ENCODE peak calls at places on chromosomes 7 and 10, in ten cellular contexts. M is IMR-90, U is AG09319, L is heart left ventricle, G is GM12865, S is Calu3, T is lower lobe of right lung, Y is fibroblast of the aortic adventitia, K is lower leg skin, Q is esophagus muscularis mucosa. H is an unnamed sample.

GRCh38 chr7:100832281-100832633 is 4.9 kb upstream of the EPHB4 start:
- DNase-seq in K (no peak), S (no peak), Q (no peak), Y (no peak), T (no peak), U (no peak), M (no peak), G (no peak), L (no peak), H (no peak)

GRCh38 chr10:75358835-75359421 is 42.6 kb downstream of the ZNF503 start:
- DNase-seq in U (peak; percentile 18), K (no peak), G (no peak), M (peak; percentile 82), L (no peak), Q (no peak), S (peak; percentile 59), Y (peak; percentile 86), T (no peak), H (no peak)

GRCh38 chr7:2934984-2935740 is 91.1 kb upstream of the GNA12 start:
- DNase-seq in M (no peak), T (peak; percentile 29), U (no peak), S (no peak), L (no peak), Q (no peak), K (peak; percentile 62), G (no peak), Y (no peak), H (no peak)

GRCh38 chr7:91005024-91005423 is 259.2 kb upstream of the FZD1 start:
- DNase-seq in T (no peak), L (no peak), U (no peak), M (no peak), K (no peak), Q (no peak), Y (no peak), G (no peak), S (no peak), H (no peak)

GRCh38 chr10:78349165-78349516 is 315.5 kb downstream of the RPS24 start:
- DNase-seq in U (no peak), L (peak; percentile 21), G (no peak), K (no peak), Q (no peak), Y (no peak), T (no peak), S (no peak), M (no peak), H (peak; percentile 54)

GRCh38 chr7:40015790-40016296 is 65.8 kb downstream of the CDK13 start:
- DNase-seq in K (no peak), L (no peak), S (peak; percentile 49), G (peak; percentile 62), Y (peak; percentile 77), U (no peak), Q (no peak), M (peak; percentile 35), T (no peak), H (no peak)

GRCh38 chr10:104120061-104120460 is 1.9 kb upstream of the SFR1 start:
- DNase-seq in G (no peak), S (no peak), U (no peak), Y (peak; percentile 30), M (no peak), L (no peak), K (no peak), Q (no peak), T (no peak), H (no peak)

GRCh38 chr10:47383254-47384147 is 592 bp downstream of the ZNF488 start:
- DNase-seq in T (no peak), U (no peak), Q (no peak), G (no peak), S (no peak), M (no peak), Y (no peak), K (peak; percentile 54), L (peak; percentile 8), H (no peak)

GRCh38 chr7:49403844-49404243 is 369.6 kb upstream of the VWC2 start:
- DNase-seq in M (no peak), S (no peak), G (no peak), L (no peak), K (no peak), Y (no peak), Q (no peak), T (no peak), U (no peak), H (no peak)

GRCh38 chr7:2713370-2713769 is 25.4 kb downstream of the AMZ1 start:
- DNase-seq in L (no peak), Q (no peak), T (no peak), U (no peak), Y (no peak), S (no peak), G (no peak), K (no peak), M (no peak), H (no peak)

GRCh38 chr7:132899833-132900232 is 182.1 kb downstream of the CHCHD3 start:
- DNase-seq in G (no peak), Q (peak; percentile 31), U (no peak), Y (no peak), T (no peak), K (no peak), L (no peak), M (no peak), S (no peak), H (no peak)

GRCh38 chr7:46928719-46929118 is 653.2 kb downstream of the TNS3 start:
- DNase-seq in S (no peak), T (no peak), M (no peak), G (no peak), Q (no peak), K (no peak), Y (no peak), L (no peak), U (no peak), H (no peak)

GRCh38 chr7:104529567-104529966 is 201.2 kb downstream of the LHFPL3 start:
- DNase-seq in Q (peak; percentile 45), G (no peak), S (no peak), M (no peak), U (no peak), T (no peak), Y (no peak), K (no peak), L (no peak), H (no peak)

GRCh38 chr10:43043773-43044394 is 33.0 kb upstream of the RET start:
- DNase-seq in K (peak; percentile 82), M (no peak), G (no peak), Y (no peak), L (no peak), Q (no peak), T (peak; percentile 28), S (no peak), U (no peak), H (no peak)

GRCh38 chr10:13745271-13745670 is 158.5 kb downstream of the PRPF18 start:
- DNase-seq in U (no peak), M (no peak), G (no peak), Q (no peak), S (no peak), Y (no peak), K (peak; percentile 43), T (no peak), L (no peak), H (no peak)

GRCh38 chr7:24778543-24779282 is 21.4 kb upstream of the GSDME start:
- DNase-seq in K (peak; percentile 92), S (no peak), G (peak; percentile 58), T (peak; percentile 69), M (peak; percentile 95), Q (peak; percentile 31), Y (peak; percentile 97), L (peak; percentile 30), U (peak; percentile 81), H (no peak)

GRCh38 chr10:133457100-133457841 is 3.5 kb downstream of the SCART1 start:
- DNase-seq in Y (no peak), U (no peak), T (no peak), S (no peak), Q (peak; percentile 77), L (no peak), G (no peak), M (no peak), K (peak; percentile 75), H (peak; percentile 83)
- TF ChIP-seq CTCF in Y (no peak), U (no peak), T (no peak), S (no peak), Q (no peak), L (no peak), G (no peak), M (no peak), K (no peak), H (no peak)

DNA sequence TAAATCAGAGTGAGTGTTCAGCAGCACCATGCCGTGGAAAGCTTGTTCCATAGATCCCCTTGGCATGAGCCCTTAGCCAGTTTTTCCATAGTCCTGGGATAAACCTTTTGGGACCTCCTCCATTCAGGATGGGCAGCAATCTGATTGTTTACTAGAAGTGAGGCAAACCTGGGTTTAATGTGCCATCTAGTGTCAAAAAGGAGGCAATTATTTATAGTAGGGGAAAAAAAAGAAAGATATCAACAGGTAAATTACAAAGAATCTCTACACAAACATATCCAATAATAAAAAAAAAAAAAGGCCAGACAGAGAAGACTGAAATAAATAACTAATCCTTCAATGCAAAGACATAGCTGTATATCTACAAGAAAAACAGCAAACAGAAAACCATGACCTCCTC is 229.0 kb upstream of the STK17A start:
- DNase-seq in U (no peak), L (no peak), G (no peak), T (no peak), K (no peak), Y (no peak), Q (no peak), M (no peak), S (no peak), H (no peak)
- TF ChIP-seq CTCF in U (no peak), L (no peak), G (no peak), T (no peak), K (no peak), Y (no peak), Q (no peak), M (no peak), S (no peak), H (no peak)

DNA sequence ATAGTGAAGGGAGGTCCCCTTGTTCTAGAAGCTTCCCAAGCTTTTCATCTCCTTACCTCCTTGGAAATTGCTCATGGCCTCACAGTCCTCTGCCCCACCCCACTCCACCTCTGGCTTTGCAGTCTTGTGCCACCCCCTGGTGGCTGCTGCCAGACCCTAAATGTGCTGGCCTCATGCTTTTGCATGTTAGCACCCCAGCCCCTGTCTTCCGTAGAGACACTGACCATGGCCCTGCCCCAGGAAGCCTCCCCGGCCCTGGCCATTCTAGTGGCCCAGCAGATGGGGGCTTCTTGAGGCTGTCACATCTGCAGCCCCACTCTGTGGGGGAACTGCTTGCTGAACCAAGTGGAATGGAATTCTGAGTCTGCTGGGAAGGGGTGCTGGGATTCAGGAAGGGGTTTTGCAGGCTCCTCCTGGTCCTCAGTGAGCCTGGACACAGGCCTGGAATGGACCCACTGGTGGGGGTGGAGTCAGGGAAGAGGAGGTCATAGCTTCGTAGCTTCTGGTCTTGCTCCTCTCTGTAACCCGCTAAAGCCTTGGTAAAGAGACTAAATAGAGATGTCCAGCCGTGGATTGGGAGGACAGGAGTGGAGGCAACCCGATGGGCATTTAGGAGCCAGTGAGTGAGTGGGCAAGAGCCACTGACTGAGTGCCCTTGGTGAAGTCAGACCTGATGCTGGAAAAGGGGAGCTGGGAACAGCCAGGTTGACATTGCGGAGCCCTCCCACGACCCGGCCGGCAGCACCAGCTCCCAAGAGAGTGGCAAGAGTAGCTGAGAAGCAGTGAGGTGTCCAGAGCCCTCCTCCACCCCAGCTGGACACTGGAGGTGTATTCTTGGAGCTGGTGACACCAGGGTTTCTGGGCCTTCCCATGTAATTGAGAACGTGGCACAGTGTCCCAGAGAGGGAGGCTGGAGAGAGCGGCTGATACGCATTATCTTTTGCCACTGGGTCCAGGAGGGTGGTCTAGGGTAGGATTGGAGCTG is 20.9 kb downstream of the RAMP3 start:
- DNase-seq in S (peak; percentile 35), U (no peak), K (no peak), L (no peak), Q (no peak), Y (no peak), M (no peak), T (peak; percentile 25), G (peak; percentile 41), H (no peak)
- TF ChIP-seq CTCF in S (peak; percentile 17), U (no peak), K (no peak), L (no peak), Q (no peak), Y (peak; percentile 0), M (no peak), T (no peak), G (peak; percentile 35), H (peak; percentile 8)

GRCh38 chr10:51204691-51205090 is 130.4 kb downstream of the PRKG1 start:
- DNase-seq in T (no peak), Q (no peak), S (no peak), L (no peak), K (no peak), Y (no peak), G (no peak), U (no peak), M (peak; percentile 46), H (no peak)
- TF ChIP-seq CTCF in T (no peak), Q (no peak), S (no peak), L (no peak), K (no peak), Y (no peak), G (no peak), U (no peak), M (no peak), H (no peak)